ENCODE peak calls at places on chromosome 11, in four cellular contexts. One of them, this sample, is unnamed.

GRCh38 chr11:8233691-8234424 is 29.8 kb downstream of the LMO1 start:
- DNase-seq in SK-N-SH: peak
- DNase-seq in tibial nerve: no peak
- DNase-seq in IMR-90: peak
- DNase-seq in this sample: no peak

GRCh38 chr11:125062931-125063428 is at the start of gene SLC37A2:
- DNase-seq in IMR-90: peak
- DNase-seq in SK-N-SH: peak
- DNase-seq in tibial nerve: peak
- DNase-seq in this sample: no peak

GRCh38 chr11:11502303-11502828 is 119.4 kb downstream of the GALNT18 start:
- DNase-seq in tibial nerve: no peak
- DNase-seq in IMR-90: no peak
- DNase-seq in SK-N-SH: peak
- DNase-seq in this sample: no peak

GRCh38 chr11:27085605-27086004 is 45.0 kb downstream of the BBOX1 start:
- DNase-seq in SK-N-SH: no peak
- DNase-seq in IMR-90: no peak
- DNase-seq in tibial nerve: no peak
- DNase-seq in this sample: no peak

GRCh38 chr11:17573526-17573925 is 26.5 kb downstream of the OTOG start:
- DNase-seq in SK-N-SH: no peak
- DNase-seq in tibial nerve: no peak
- DNase-seq in IMR-90: no peak
- DNase-seq in this sample: no peak

GRCh38 chr11:85941380-85941973 is 86.3 kb downstream of the CCDC83 start:
- DNase-seq in SK-N-SH: peak
- DNase-seq in IMR-90: peak
- DNase-seq in tibial nerve: peak
- DNase-seq in this sample: no peak

GRCh38 chr11:34649597-34649996 is 28.7 kb downstream of the EHF start:
- DNase-seq in IMR-90: no peak
- DNase-seq in SK-N-SH: no peak
- DNase-seq in tibial nerve: no peak
- DNase-seq in this sample: no peak

GRCh38 chr11:45929486-45930030 is 7.1 kb downstream of the LARGE2 start:
- DNase-seq in tibial nerve: no peak
- DNase-seq in SK-N-SH: no peak
- DNase-seq in IMR-90: no peak
- DNase-seq in this sample: no peak

GRCh38 chr11:61553373-61554171 is 27.3 kb downstream of the SYT7 start:
- DNase-seq in SK-N-SH: peak
- DNase-seq in IMR-90: no peak
- DNase-seq in tibial nerve: no peak
- DNase-seq in this sample: no peak

GRCh38 chr11:100774859-100775258 is 87.8 kb downstream of the ARHGAP42 start:
- DNase-seq in SK-N-SH: no peak
- DNase-seq in IMR-90: no peak
- DNase-seq in tibial nerve: no peak
- DNase-seq in this sample: no peak

GRCh38 chr11:128179049-128179448 is 408.3 kb downstream of the ETS1 start:
- DNase-seq in tibial nerve: no peak
- DNase-seq in IMR-90: no peak
- DNase-seq in SK-N-SH: peak
- DNase-seq in this sample: no peak

GRCh38 chr11:16782226-16782919 is 43.9 kb downstream of the C11orf58 start:
- DNase-seq in tibial nerve: no peak
- DNase-seq in IMR-90: no peak
- DNase-seq in SK-N-SH: no peak
- DNase-seq in this sample: no peak

GRCh38 chr11:31870609-31871309 is 59.6 kb upstream of the PAX6 start:
- DNase-seq in IMR-90: peak
- DNase-seq in tibial nerve: no peak
- DNase-seq in SK-N-SH: peak
- DNase-seq in this sample: no peak

GRCh38 chr11:109734602-109735001 is 312.6 kb downstream of the C11orf87 start:
- DNase-seq in tibial nerve: no peak
- DNase-seq in SK-N-SH: no peak
- DNase-seq in IMR-90: peak
- DNase-seq in this sample: no peak

GRCh38 chr11:62614275-62614674 is 1.2 kb downstream of the ROM1 start:
- DNase-seq in tibial nerve: no peak
- DNase-seq in IMR-90: no peak
- DNase-seq in SK-N-SH: no peak
- DNase-seq in this sample: no peak

GRCh38 chr11:76628408-76628947 is 42.1 kb downstream of the LRRC32 start:
- DNase-seq in tibial nerve: no peak
- DNase-seq in IMR-90: no peak
- DNase-seq in SK-N-SH: no peak
- DNase-seq in this sample: no peak

GRCh38 chr11:864118-864827 is 21.6 kb downstream of the TSPAN4 start:
- DNase-seq in SK-N-SH: no peak
- DNase-seq in tibial nerve: no peak
- DNase-seq in IMR-90: no peak
- DNase-seq in this sample: no peak

GRCh38 chr11:77361184-77361583 is 59.7 kb upstream of the GDPD4 start:
- DNase-seq in tibial nerve: no peak
- DNase-seq in SK-N-SH: no peak
- DNase-seq in IMR-90: peak
- DNase-seq in this sample: peak

GRCh38 chr11:1565173-1565903 is 6.7 kb downstream of the DUSP8 start:
- DNase-seq in tibial nerve: no peak
- DNase-seq in IMR-90: no peak
- DNase-seq in SK-N-SH: no peak
- DNase-seq in this sample: no peak

GRCh38 chr11:45451766-45452440 is 165.8 kb upstream of the SYT13 start:
- DNase-seq in SK-N-SH: no peak
- DNase-seq in tibial nerve: no peak
- DNase-seq in IMR-90: peak
- DNase-seq in this sample: peak

GRCh38 chr11:112718483-112718882 is 242.7 kb upstream of the NCAM1 start:
- DNase-seq in tibial nerve: no peak
- DNase-seq in SK-N-SH: no peak
- DNase-seq in IMR-90: no peak
- DNase-seq in this sample: no peak

GRCh38 chr11:106959800-106960199 is 58.5 kb downstream of the GUCY1A2 start:
- DNase-seq in IMR-90: no peak
- DNase-seq in tibial nerve: no peak
- DNase-seq in SK-N-SH: no peak
- DNase-seq in this sample: no peak

GRCh38 chr11:88042238-88043032 is 132.8 kb downstream of the RAB38 start:
- DNase-seq in IMR-90: no peak
- DNase-seq in tibial nerve: no peak
- DNase-seq in SK-N-SH: no peak
- DNase-seq in this sample: no peak

GRCh38 chr11:86632499-86633269 is 39.7 kb downstream of the ME3 start:
- DNase-seq in IMR-90: peak
- DNase-seq in tibial nerve: no peak
- DNase-seq in SK-N-SH: peak
- DNase-seq in this sample: peak

GRCh38 chr11:1817511-1817910 is 17.3 kb upstream of the SYT8 start:
- DNase-seq in IMR-90: no peak
- DNase-seq in tibial nerve: no peak
- DNase-seq in SK-N-SH: no peak
- DNase-seq in this sample: no peak

GRCh38 chr11:12359761-12360160 is 17.6 kb upstream of the PARVA start:
- DNase-seq in IMR-90: peak
- DNase-seq in SK-N-SH: no peak
- DNase-seq in tibial nerve: no peak
- DNase-seq in this sample: no peak

GRCh38 chr11:119856681-119857485 is 127.9 kb upstream of the NECTIN1 start:
- DNase-seq in IMR-90: no peak
- DNase-seq in tibial nerve: no peak
- DNase-seq in SK-N-SH: no peak
- DNase-seq in this sample: no peak

GRCh38 chr11:69842746-69843528 is 23.7 kb upstream of the FGF3 start:
- DNase-seq in IMR-90: no peak
- DNase-seq in tibial nerve: no peak
- DNase-seq in SK-N-SH: no peak
- DNase-seq in this sample: no peak

GRCh38 chr11:3947084-3947483 is 91.6 kb downstream of the STIM1 start:
- DNase-seq in SK-N-SH: no peak
- DNase-seq in tibial nerve: no peak
- DNase-seq in IMR-90: peak
- DNase-seq in this sample: no peak

GRCh38 chr11:15074206-15075161 is 1.1 kb downstream of the CALCB start:
- DNase-seq in tibial nerve: peak
- DNase-seq in SK-N-SH: peak
- DNase-seq in IMR-90: peak
- DNase-seq in this sample: peak

DNA sequence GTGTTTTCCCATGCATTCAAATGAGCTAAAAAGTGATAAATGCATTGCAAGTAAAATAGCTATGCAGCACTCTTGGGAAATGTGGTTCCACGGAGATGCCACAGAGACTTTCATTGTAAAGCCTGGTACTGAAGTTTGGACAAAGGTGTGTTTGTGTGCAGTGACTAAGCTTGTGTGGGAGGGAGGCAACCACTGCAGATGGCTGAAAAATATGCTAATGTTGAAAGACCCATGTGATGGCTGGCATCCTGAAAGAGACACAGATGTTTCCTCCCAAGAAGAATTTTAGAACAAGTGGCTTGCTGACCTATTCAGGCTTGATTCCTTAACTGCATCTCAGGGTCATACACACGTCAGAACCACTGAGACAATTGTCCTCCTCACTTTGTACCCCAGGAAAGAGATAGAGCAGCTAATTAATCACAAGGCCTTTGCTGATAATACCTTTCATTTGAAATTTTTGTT is 73.8 kb downstream of the FAM76B start:
- DNase-seq in IMR-90: no peak
- DNase-seq in tibial nerve: no peak
- DNase-seq in SK-N-SH: no peak
- DNase-seq in this sample: no peak
- H3K4me3 ChIP-seq in IMR-90: no peak
- H3K4me3 ChIP-seq in tibial nerve: no peak
- H3K4me3 ChIP-seq in SK-N-SH: no peak
- H3K4me3 ChIP-seq in this sample: no peak

GRCh38 chr11:66861774-66862558 is 5.1 kb downstream of the LRFN4 start:
- DNase-seq in tibial nerve: no peak
- DNase-seq in SK-N-SH: no peak
- DNase-seq in IMR-90: no peak
- DNase-seq in this sample: no peak

GRCh38 chr11:66861051-66861773 is 4.3 kb downstream of the LRFN4 start:
- DNase-seq in IMR-90: no peak
- DNase-seq in SK-N-SH: no peak
- DNase-seq in tibial nerve: no peak
- DNase-seq in this sample: no peak

GRCh38 chr11:66858939-66859685 is 2.2 kb downstream of the LRFN4 start:
- DNase-seq in IMR-90: no peak
- DNase-seq in SK-N-SH: no peak
- DNase-seq in tibial nerve: no peak
- DNase-seq in this sample: no peak

GRCh38 chr11:66859686-66860448 is 3.0 kb downstream of the LRFN4 start:
- DNase-seq in tibial nerve: no peak
- DNase-seq in IMR-90: no peak
- DNase-seq in SK-N-SH: no peak
- DNase-seq in this sample: no peak

GRCh38 chr11:66860449-66860831 is 3.6 kb downstream of the LRFN4 start:
- DNase-seq in SK-N-SH: no peak
- DNase-seq in tibial nerve: no peak
- DNase-seq in IMR-90: no peak
- DNase-seq in this sample: no peak
- TF ChIP-seq CTCF in SK-N-SH: no peak
- TF ChIP-seq CTCF in tibial nerve: no peak
- TF ChIP-seq CTCF in IMR-90: no peak
- TF ChIP-seq CTCF in this sample: no peak

DNA sequence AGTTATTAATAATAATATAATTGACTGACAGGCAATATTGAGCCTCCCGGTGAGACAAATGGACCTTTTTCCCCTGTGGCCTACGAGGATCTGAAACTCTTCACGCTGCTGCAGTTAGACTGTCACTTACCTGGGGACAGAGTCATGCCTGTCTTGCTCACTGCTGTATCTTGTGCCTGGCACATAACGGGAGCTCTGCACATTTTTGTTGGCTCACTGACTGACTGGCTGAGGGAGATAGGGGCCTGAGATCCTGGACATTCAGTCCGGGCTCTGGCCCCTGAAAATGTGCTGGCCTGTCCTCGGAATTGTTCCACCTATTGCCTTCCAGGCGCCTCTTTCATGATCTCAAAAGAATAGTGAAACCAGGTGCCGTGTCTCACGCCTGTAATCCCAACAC is 743 bp upstream of the CD3D start:
- DNase-seq in SK-N-SH: no peak
- DNase-seq in tibial nerve: no peak
- DNase-seq in IMR-90: no peak
- DNase-seq in this sample: no peak
- H3K4me3 ChIP-seq in SK-N-SH: no peak
- H3K4me3 ChIP-seq in tibial nerve: no peak
- H3K4me3 ChIP-seq in IMR-90: no peak
- H3K4me3 ChIP-seq in this sample: no peak

GRCh38 chr11:65456418-65456817 is 33.8 kb downstream of the NEAT1 start:
- DNase-seq in tibial nerve: no peak
- DNase-seq in IMR-90: no peak
- DNase-seq in SK-N-SH: no peak
- DNase-seq in this sample: no peak

GRCh38 chr11:65459552-65459951 is 37.0 kb downstream of the NEAT1 start:
- DNase-seq in SK-N-SH: no peak
- DNase-seq in IMR-90: no peak
- DNase-seq in tibial nerve: no peak
- DNase-seq in this sample: no peak

GRCh38 chr11:65454311-65454695 is 31.7 kb downstream of the NEAT1 start:
- DNase-seq in SK-N-SH: no peak
- DNase-seq in tibial nerve: no peak
- DNase-seq in IMR-90: peak
- DNase-seq in this sample: no peak

GRCh38 chr11:65452806-65453490 is 30.4 kb downstream of the NEAT1 start:
- DNase-seq in SK-N-SH: peak
- DNase-seq in tibial nerve: peak
- DNase-seq in IMR-90: peak
- DNase-seq in this sample: peak

GRCh38 chr11:65454696-65455456 is 32.3 kb downstream of the NEAT1 start:
- DNase-seq in SK-N-SH: peak
- DNase-seq in IMR-90: peak
- DNase-seq in tibial nerve: peak
- DNase-seq in this sample: no peak
- TF ChIP-seq CTCF in SK-N-SH: peak
- TF ChIP-seq CTCF in IMR-90: peak
- TF ChIP-seq CTCF in tibial nerve: no peak
- TF ChIP-seq CTCF in this sample: no peak

DNA sequence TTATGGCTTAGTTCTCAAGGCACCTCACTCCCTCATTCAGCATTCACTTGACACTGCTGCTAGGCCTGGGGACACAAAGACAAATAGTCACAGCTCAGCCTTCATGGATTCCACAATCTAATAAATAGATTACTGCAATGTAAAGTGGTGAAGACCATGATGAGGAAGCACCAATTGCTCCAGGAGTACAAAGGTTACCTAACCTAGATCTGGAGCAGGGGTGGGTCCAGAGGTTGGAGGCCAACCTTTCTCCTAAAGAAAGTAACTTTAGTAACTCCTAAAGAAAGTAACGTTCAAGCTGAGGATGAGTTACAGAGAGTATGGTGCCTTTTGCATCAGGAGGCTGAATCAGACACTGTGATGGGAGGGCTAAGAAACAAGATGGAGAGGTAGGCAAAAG is 4.1 kb downstream of the TRIM3 start:
- DNase-seq in IMR-90: no peak
- DNase-seq in SK-N-SH: no peak
- DNase-seq in tibial nerve: no peak
- DNase-seq in this sample: no peak
- H3K4me3 ChIP-seq in IMR-90: no peak
- H3K4me3 ChIP-seq in SK-N-SH: no peak
- H3K4me3 ChIP-seq in tibial nerve: no peak
- H3K4me3 ChIP-seq in this sample: no peak

This sample was measured in AG09309.